ENCODE peak calls at places on chromosomes 12 and 14, in five cellular contexts. R, P, H, B and U are unnamed samples.

GRCh38 chr14:68195126-68195525 is 375.5 kb downstream of the RAD51B start:
- DNase-seq in R (no peak), P (peak), H (peak), B (no peak), U (peak)

GRCh38 chr14:105388110-105388951 is 10.0 kb upstream of the TEX22 start:
- DNase-seq in P (no peak), R (no peak), B (no peak), H (no peak), U (no peak)

GRCh38 chr12:81692008-81692407 is 67.1 kb downstream of the PPFIA2 start:
- DNase-seq in H (no peak), B (no peak), P (no peak), R (no peak), U (no peak)

GRCh38 chr12:100986595-100987547 is 192.3 kb downstream of the ANO4 start:
- DNase-seq in B (no peak), R (no peak), P (no peak), H (no peak), U (no peak)

GRCh38 chr14:22096511-22096890 is 422.9 kb upstream of the OR4E1 start:
- DNase-seq in B (peak), R (no peak), H (no peak), P (no peak), U (no peak)

GRCh38 chr14:104865069-104865630 is at the start of gene CEP170B:
- DNase-seq in B (peak), H (peak), P (peak), R (no peak), U (no peak)

GRCh38 chr12:120592121-120593049 is 11.2 kb upstream of the POP5 start:
- DNase-seq in R (no peak), B (no peak), P (no peak), H (no peak), U (no peak)

GRCh38 chr12:67541625-67541991 is 106.9 kb upstream of the DYRK2 start:
- DNase-seq in R (no peak), H (peak), P (peak), B (no peak), U (no peak)

GRCh38 chr14:91352101-91352500 is 65.5 kb downstream of the CCDC88C start:
- DNase-seq in R (no peak), H (no peak), B (no peak), P (peak), U (no peak)

GRCh38 chr12:24304285-24304684 is 354.8 kb upstream of the SOX5 start:
- DNase-seq in B (no peak), R (no peak), H (no peak), P (no peak), U (no peak)

GRCh38 chr14:83798421-83798820 is 1731.5 kb upstream of the FLRT2 start:
- DNase-seq in P (no peak), B (no peak), H (no peak), R (no peak), U (no peak)

GRCh38 chr12:101857043-101857558 is 20.3 kb upstream of the DRAM1 start:
- DNase-seq in R (no peak), P (no peak), H (no peak), B (no peak), U (no peak)

GRCh38 chr12:3242199-3242863 is 165.2 kb downstream of the TSPAN9 start:
- DNase-seq in B (no peak), H (no peak), P (no peak), R (no peak), U (no peak)

GRCh38 chr12:104710940-104711725 is 247.0 kb downstream of the SLC41A2 start:
- DNase-seq in P (no peak), B (no peak), H (no peak), R (no peak), U (no peak)

GRCh38 chr12:93773122-93773871 is 96.1 kb downstream of the CRADD start:
- DNase-seq in P (no peak), B (peak), R (no peak), H (no peak), U (no peak)

GRCh38 chr12:110616471-110617115 is 2.7 kb downstream of the TCTN1 start:
- DNase-seq in H (peak), P (no peak), R (no peak), B (no peak), U (no peak)

GRCh38 chr12:84920331-84920730 is 7.7 kb upstream of the SLC6A15 start:
- DNase-seq in P (no peak), H (no peak), B (no peak), R (no peak), U (no peak)

GRCh38 chr12:74747305-74747704 is 209.7 kb downstream of the ATXN7L3B start:
- DNase-seq in B (no peak), R (no peak), P (no peak), H (no peak), U (no peak)